ENCODE peak calls at places on chromosomes 16 and 17, in eight cellular contexts. One of them, this sample, is unnamed.

GRCh38 chr17:3913531-3914318 is 2.5 kb downstream of the P2RX1 start:
- DNase-seq in GM13976: peak
- DNase-seq in GM12865: peak
- DNase-seq in HFF-Myc: no peak
- DNase-seq in colonic mucosa: peak
- DNase-seq in esophagus squamous epithelium: no peak
- DNase-seq in breast epithelium: peak
- DNase-seq in body of pancreas: peak
- DNase-seq in this sample: peak

GRCh38 chr17:49409066-49409465 is 5.6 kb downstream of the PHB1 start:
- DNase-seq in GM13976: no peak
- DNase-seq in GM12865: no peak
- DNase-seq in HFF-Myc: no peak
- DNase-seq in colonic mucosa: peak
- DNase-seq in esophagus squamous epithelium: no peak
- DNase-seq in breast epithelium: no peak
- DNase-seq in body of pancreas: no peak
- DNase-seq in this sample: no peak

GRCh38 chr17:80912451-80912850 is 79.2 kb upstream of the CHMP6 start:
- DNase-seq in GM13976: no peak
- DNase-seq in GM12865: no peak
- DNase-seq in HFF-Myc: no peak
- DNase-seq in colonic mucosa: no peak
- DNase-seq in esophagus squamous epithelium: no peak
- DNase-seq in breast epithelium: no peak
- DNase-seq in body of pancreas: no peak
- DNase-seq in this sample: no peak

GRCh38 chr16:50323335-50324011 is 45.3 kb downstream of the BRD7 start:
- DNase-seq in GM13976: no peak
- DNase-seq in GM12865: no peak
- DNase-seq in HFF-Myc: peak
- DNase-seq in colonic mucosa: no peak
- DNase-seq in esophagus squamous epithelium: no peak
- DNase-seq in breast epithelium: no peak
- DNase-seq in body of pancreas: peak
- DNase-seq in this sample: no peak

GRCh38 chr17:64343833-64344637 is 46.6 kb downstream of the PECAM1 start:
- DNase-seq in GM13976: peak
- DNase-seq in GM12865: peak
- DNase-seq in HFF-Myc: peak
- DNase-seq in colonic mucosa: peak
- DNase-seq in esophagus squamous epithelium: no peak
- DNase-seq in breast epithelium: peak
- DNase-seq in body of pancreas: peak
- DNase-seq in this sample: no peak

GRCh38 chr16:82226327-82226726 is 56.3 kb upstream of the MPHOSPH6 start:
- DNase-seq in GM13976: no peak
- DNase-seq in GM12865: no peak
- DNase-seq in HFF-Myc: no peak
- DNase-seq in colonic mucosa: no peak
- DNase-seq in esophagus squamous epithelium: no peak
- DNase-seq in breast epithelium: no peak
- DNase-seq in body of pancreas: no peak
- DNase-seq in this sample: no peak

GRCh38 chr16:3188925-3189825 is 1.2 kb downstream of the OR1F1 start:
- DNase-seq in GM13976: peak
- DNase-seq in GM12865: peak
- DNase-seq in HFF-Myc: no peak
- DNase-seq in colonic mucosa: peak
- DNase-seq in esophagus squamous epithelium: no peak
- DNase-seq in breast epithelium: no peak
- DNase-seq in body of pancreas: no peak
- DNase-seq in this sample: no peak

GRCh38 chr17:31488264-31488981 is 96.9 kb downstream of the RAB11FIP4 start:
- DNase-seq in GM13976: no peak
- DNase-seq in GM12865: peak
- DNase-seq in HFF-Myc: no peak
- DNase-seq in colonic mucosa: peak
- DNase-seq in esophagus squamous epithelium: no peak
- DNase-seq in breast epithelium: no peak
- DNase-seq in body of pancreas: peak
- DNase-seq in this sample: no peak

GRCh38 chr16:2229091-2229490 is 5.7 kb downstream of the E4F1 start:
- DNase-seq in GM13976: no peak
- DNase-seq in GM12865: no peak
- DNase-seq in HFF-Myc: no peak
- DNase-seq in colonic mucosa: no peak
- DNase-seq in esophagus squamous epithelium: no peak
- DNase-seq in breast epithelium: no peak
- DNase-seq in body of pancreas: no peak
- DNase-seq in this sample: no peak

GRCh38 chr17:81720267-81721071 is 8.4 kb downstream of the SLC25A10 start:
- DNase-seq in GM13976: no peak
- DNase-seq in GM12865: no peak
- DNase-seq in HFF-Myc: no peak
- DNase-seq in colonic mucosa: no peak
- DNase-seq in esophagus squamous epithelium: no peak
- DNase-seq in breast epithelium: no peak
- DNase-seq in body of pancreas: no peak
- DNase-seq in this sample: no peak

GRCh38 chr17:81244358-81245023 is 5.4 kb downstream of the NDUFAF8 start:
- DNase-seq in GM13976: no peak
- DNase-seq in GM12865: no peak
- DNase-seq in HFF-Myc: no peak
- DNase-seq in colonic mucosa: no peak
- DNase-seq in esophagus squamous epithelium: no peak
- DNase-seq in breast epithelium: no peak
- DNase-seq in body of pancreas: no peak
- DNase-seq in this sample: no peak

GRCh38 chr16:4852221-4852872 is 5.1 kb downstream of the UBN1 start:
- DNase-seq in GM13976: no peak
- DNase-seq in GM12865: no peak
- DNase-seq in HFF-Myc: no peak
- DNase-seq in colonic mucosa: peak
- DNase-seq in esophagus squamous epithelium: no peak
- DNase-seq in breast epithelium: no peak
- DNase-seq in body of pancreas: no peak
- DNase-seq in this sample: no peak

GRCh38 chr17:72604518-72604917 is 483.7 kb downstream of the SOX9 start:
- DNase-seq in GM13976: no peak
- DNase-seq in GM12865: no peak
- DNase-seq in HFF-Myc: no peak
- DNase-seq in colonic mucosa: no peak
- DNase-seq in esophagus squamous epithelium: no peak
- DNase-seq in breast epithelium: no peak
- DNase-seq in body of pancreas: no peak
- DNase-seq in this sample: no peak

GRCh38 chr17:73681946-73682345 is 37.7 kb upstream of the SDK2 start:
- DNase-seq in GM13976: no peak
- DNase-seq in GM12865: no peak
- DNase-seq in HFF-Myc: no peak
- DNase-seq in colonic mucosa: no peak
- DNase-seq in esophagus squamous epithelium: no peak
- DNase-seq in breast epithelium: no peak
- DNase-seq in body of pancreas: no peak
- DNase-seq in this sample: no peak

GRCh38 chr17:54968954-54969400 is 412 bp downstream of the STXBP4 start:
- DNase-seq in GM13976: peak
- DNase-seq in GM12865: no peak
- DNase-seq in HFF-Myc: no peak
- DNase-seq in colonic mucosa: peak
- DNase-seq in esophagus squamous epithelium: no peak
- DNase-seq in breast epithelium: peak
- DNase-seq in body of pancreas: peak
- DNase-seq in this sample: no peak

GRCh38 chr17:39195568-39196160 is 1.8 kb downstream of the CACNB1 start:
- DNase-seq in GM13976: no peak
- DNase-seq in GM12865: peak
- DNase-seq in HFF-Myc: no peak
- DNase-seq in colonic mucosa: no peak
- DNase-seq in esophagus squamous epithelium: no peak
- DNase-seq in breast epithelium: no peak
- DNase-seq in body of pancreas: no peak
- DNase-seq in this sample: no peak

GRCh38 chr17:39194985-39195524 is 2.4 kb downstream of the CACNB1 start:
- DNase-seq in GM13976: no peak
- DNase-seq in GM12865: no peak
- DNase-seq in HFF-Myc: no peak
- DNase-seq in colonic mucosa: no peak
- DNase-seq in esophagus squamous epithelium: no peak
- DNase-seq in breast epithelium: no peak
- DNase-seq in body of pancreas: no peak
- DNase-seq in this sample: no peak

GRCh38 chr17:39193346-39193745 is 4.1 kb downstream of the CACNB1 start:
- DNase-seq in GM13976: no peak
- DNase-seq in GM12865: no peak
- DNase-seq in HFF-Myc: no peak
- DNase-seq in colonic mucosa: no peak
- DNase-seq in esophagus squamous epithelium: no peak
- DNase-seq in breast epithelium: no peak
- DNase-seq in body of pancreas: no peak
- DNase-seq in this sample: no peak

GRCh38 chr17:39192901-39193300 is 4.6 kb downstream of the CACNB1 start:
- DNase-seq in GM13976: no peak
- DNase-seq in GM12865: no peak
- DNase-seq in HFF-Myc: no peak
- DNase-seq in colonic mucosa: no peak
- DNase-seq in esophagus squamous epithelium: no peak
- DNase-seq in breast epithelium: no peak
- DNase-seq in body of pancreas: no peak
- DNase-seq in this sample: no peak

GRCh38 chr17:39194089-39194984 is 3.1 kb downstream of the CACNB1 start:
- DNase-seq in GM13976: no peak
- DNase-seq in GM12865: no peak
- DNase-seq in HFF-Myc: no peak
- DNase-seq in colonic mucosa: no peak
- DNase-seq in esophagus squamous epithelium: no peak
- DNase-seq in breast epithelium: no peak
- DNase-seq in body of pancreas: peak
- DNase-seq in this sample: no peak
- TF ChIP-seq CTCF in GM13976: no peak
- TF ChIP-seq CTCF in GM12865: no peak
- TF ChIP-seq CTCF in HFF-Myc: peak
- TF ChIP-seq CTCF in colonic mucosa: no peak
- TF ChIP-seq CTCF in esophagus squamous epithelium: no peak
- TF ChIP-seq CTCF in breast epithelium: no peak
- TF ChIP-seq CTCF in body of pancreas: no peak
- TF ChIP-seq CTCF in this sample: no peak

DNA sequence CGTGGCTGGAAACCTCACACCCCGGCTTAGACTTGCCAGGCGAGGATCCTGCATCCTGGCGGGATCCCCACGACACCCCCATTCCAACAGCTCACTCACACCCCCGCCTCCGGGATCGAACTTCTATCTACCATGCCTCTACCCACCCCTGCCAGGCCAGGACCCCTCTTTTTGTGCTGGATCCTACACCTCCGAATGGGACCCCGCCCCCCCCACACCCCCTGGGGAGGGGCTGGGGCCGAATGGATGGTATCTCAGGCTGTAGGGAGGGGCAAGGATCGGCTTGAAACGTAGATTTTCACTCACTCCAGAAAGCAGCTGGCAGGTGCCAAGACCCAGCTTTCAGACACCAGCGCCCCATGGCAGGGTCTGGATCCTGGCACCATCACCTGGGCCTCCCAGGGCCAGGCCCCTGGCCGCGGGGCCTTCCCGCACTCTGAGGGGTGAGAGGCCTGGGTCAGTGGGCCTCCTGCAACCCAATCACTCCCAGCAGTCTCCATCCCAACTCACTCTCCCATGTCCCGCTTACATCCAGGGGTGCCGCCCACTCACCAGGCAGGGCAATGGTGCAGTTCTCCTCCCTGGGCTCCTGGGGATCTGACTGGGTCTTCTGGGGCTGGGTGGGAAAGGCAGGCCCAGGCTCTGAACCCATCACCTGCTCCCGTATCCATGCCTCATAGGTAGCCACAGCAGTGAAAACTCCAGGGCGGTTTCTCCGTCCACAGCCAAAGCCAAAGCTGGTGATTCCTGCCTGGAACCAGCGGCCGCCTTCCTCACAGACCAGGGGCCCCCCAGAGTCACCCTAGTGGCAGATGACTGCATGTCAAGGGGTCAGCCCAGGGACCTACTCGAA is 6.6 kb downstream of the PRSS36 start:
- DNase-seq in GM13976: no peak
- DNase-seq in GM12865: no peak
- DNase-seq in HFF-Myc: no peak
- DNase-seq in colonic mucosa: peak
- DNase-seq in esophagus squamous epithelium: no peak
- DNase-seq in breast epithelium: peak
- DNase-seq in body of pancreas: no peak
- DNase-seq in this sample: no peak
- TF ChIP-seq CTCF in GM13976: no peak
- TF ChIP-seq CTCF in GM12865: no peak
- TF ChIP-seq CTCF in HFF-Myc: no peak
- TF ChIP-seq CTCF in colonic mucosa: no peak
- TF ChIP-seq CTCF in esophagus squamous epithelium: no peak
- TF ChIP-seq CTCF in breast epithelium: no peak
- TF ChIP-seq CTCF in body of pancreas: no peak
- TF ChIP-seq CTCF in this sample: no peak

DNA sequence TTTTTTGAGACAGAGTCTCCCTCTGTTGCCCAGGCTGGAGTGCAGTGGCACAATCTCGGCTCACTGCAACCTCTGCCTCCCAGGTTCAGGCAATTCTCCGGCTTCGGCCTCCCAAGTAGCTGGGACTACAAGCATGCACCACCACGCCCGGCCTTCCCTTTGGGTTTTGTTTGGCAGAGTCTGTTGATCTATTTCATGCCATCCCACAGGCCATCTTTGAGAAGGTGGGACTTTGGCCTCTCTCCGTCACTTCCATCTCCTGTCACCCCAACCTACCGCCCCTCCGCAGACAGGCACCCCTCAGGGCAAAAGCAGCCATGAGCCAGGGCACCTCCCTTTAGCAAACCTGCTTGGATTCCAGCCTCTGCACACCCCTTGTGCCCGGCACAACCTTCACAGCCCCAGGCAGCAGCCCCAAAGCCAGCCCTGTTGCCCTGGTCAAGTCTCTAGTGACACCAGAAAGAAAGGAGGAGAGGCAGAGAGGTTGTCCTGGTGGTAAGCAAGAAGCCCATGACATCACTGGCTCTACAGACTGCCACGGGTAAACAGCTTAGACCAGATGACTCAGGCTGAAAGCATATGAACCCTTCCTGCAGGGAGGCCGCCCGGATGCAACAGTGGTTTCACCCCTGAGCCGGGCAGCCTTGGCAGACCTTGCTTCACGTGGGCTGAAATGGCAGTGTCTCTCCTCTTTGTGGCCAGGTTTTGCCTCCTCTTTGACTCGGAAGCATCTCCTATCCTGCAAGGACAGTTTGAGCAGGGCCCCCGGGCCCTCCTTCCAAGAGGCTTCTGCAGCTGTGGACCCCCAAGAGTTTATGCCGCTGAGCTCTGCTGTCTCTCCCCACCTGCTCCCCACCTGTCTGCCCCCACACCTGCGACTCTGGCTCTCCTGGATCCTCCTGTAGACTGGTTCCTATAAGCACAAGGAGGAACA is 8.1 kb upstream of the TIMP2 start:
- DNase-seq in GM13976: peak
- DNase-seq in GM12865: peak
- DNase-seq in HFF-Myc: peak
- DNase-seq in colonic mucosa: peak
- DNase-seq in esophagus squamous epithelium: no peak
- DNase-seq in breast epithelium: peak
- DNase-seq in body of pancreas: peak
- DNase-seq in this sample: no peak
- TF ChIP-seq CTCF in GM13976: no peak
- TF ChIP-seq CTCF in GM12865: no peak
- TF ChIP-seq CTCF in HFF-Myc: no peak
- TF ChIP-seq CTCF in colonic mucosa: no peak
- TF ChIP-seq CTCF in esophagus squamous epithelium: no peak
- TF ChIP-seq CTCF in breast epithelium: no peak
- TF ChIP-seq CTCF in body of pancreas: no peak
- TF ChIP-seq CTCF in this sample: no peak

GRCh38 chr16:26952411-26952810 is 114.3 kb upstream of the C16orf82 start:
- DNase-seq in GM13976: no peak
- DNase-seq in GM12865: no peak
- DNase-seq in HFF-Myc: no peak
- DNase-seq in colonic mucosa: no peak
- DNase-seq in esophagus squamous epithelium: no peak
- DNase-seq in breast epithelium: no peak
- DNase-seq in body of pancreas: no peak
- DNase-seq in this sample: no peak
- TF ChIP-seq CTCF in GM13976: no peak
- TF ChIP-seq CTCF in GM12865: no peak
- TF ChIP-seq CTCF in HFF-Myc: no peak
- TF ChIP-seq CTCF in colonic mucosa: no peak
- TF ChIP-seq CTCF in esophagus squamous epithelium: no peak
- TF ChIP-seq CTCF in breast epithelium: no peak
- TF ChIP-seq CTCF in body of pancreas: no peak
- TF ChIP-seq CTCF in this sample: no peak

This sample was measured in omental fat pad.